ENCODE peak calls at places on chromosomes 2 and 18, in four cellular contexts. J, W, K and A are unnamed samples.

GRCh38 chr2:133888107-133888506 is 319.8 kb upstream of the NCKAP5 start:
- DNase-seq in W (no peak), K (no peak), J (no peak), A (no peak)

GRCh38 chr2:42125887-42126594 is 43.1 kb upstream of the EML4 start:
- DNase-seq in K (no peak), J (no peak), W (peak), A (no peak)

GRCh38 chr2:191500566-191501389 is 177.2 kb upstream of the NABP1 start:
- DNase-seq in W (no peak), J (no peak), K (no peak), A (no peak)

GRCh38 chr2:161239416-161240109 is 68.7 kb upstream of the PSMD14 start:
- DNase-seq in K (peak), J (no peak), W (peak), A (no peak)

GRCh38 chr18:65750421-65751144 is at the start of gene CDH7:
- DNase-seq in K (peak), W (peak), J (peak), A (no peak)

GRCh38 chr2:39584283-39584972 is 81.3 kb upstream of the TMEM178A start:
- DNase-seq in K (no peak), W (no peak), J (peak), A (peak)

GRCh38 chr2:47898089-47898731 is 8.1 kb downstream of the FBXO11 start:
- DNase-seq in W (no peak), K (no peak), J (no peak), A (peak)

GRCh38 chr2:71882949-71883472 is 264.7 kb downstream of the CYP26B1 start:
- DNase-seq in W (no peak), K (peak), J (peak), A (peak)

GRCh38 chr2:238894950-238895298 is 47.0 kb downstream of the TWIST2 start:
- DNase-seq in J (no peak), W (no peak), K (no peak), A (no peak)

GRCh38 chr2:235587202-235587601 is 93.4 kb downstream of the AGAP1 start:
- DNase-seq in W (no peak), J (no peak), K (no peak), A (no peak)

GRCh38 chr2:195470622-195471021 is 186.4 kb upstream of the SLC39A10 start:
- DNase-seq in K (no peak), W (no peak), J (no peak), A (no peak)

GRCh38 chr2:120219766-120220165 is 3.4 kb downstream of the TMEM185B start:
- DNase-seq in K (no peak), W (no peak), J (no peak), A (no peak)

GRCh38 chr2:76268928-76269327 is 558.2 kb upstream of the GCFC2 start:
- DNase-seq in K (no peak), W (no peak), J (peak), A (peak)